ENCODE peak calls at places on chromosomes 7 and 10, in ten cellular contexts. U is endothelial cell, C is GM10248, A is H9, F is M059J, O is Calu3, J is NCI-H1092, Z is mesendoderm, Q is NCI-H1105, D is psoas muscle. P is an unnamed sample.
A peak's percentile ranks its signal among the peaks of the same experiment; 100 is the strongest.

GRCh38 chr10:118950190-118950658 is 79.3 kb upstream of the NANOS1 start:
- DNase-seq in U (no peak), C (no peak), A (peak; percentile 14), F (peak; percentile 84), O (no peak), J (peak; percentile 5), Z (no peak), Q (no peak), D (no peak), P (no peak)

GRCh38 chr10:130737622-130738021 is 573.9 kb downstream of the TCERG1L start:
- DNase-seq in U (no peak), C (no peak), A (peak; percentile 46), F (peak; percentile 9), O (no peak), J (no peak), Z (peak; percentile 72), Q (no peak), D (peak; percentile 8), P (peak; percentile 85)

GRCh38 chr7:33201821-33202220 is 72.5 kb downstream of the BBS9 start:
- DNase-seq in U (no peak), C (no peak), A (no peak), F (peak; percentile 27), O (no peak), J (no peak), Z (no peak), Q (no peak), D (no peak), P (no peak)

GRCh38 chr10:4763960-4764428 is 62.0 kb upstream of the AKR1E2 start:
- DNase-seq in U (no peak), C (no peak), A (no peak), F (peak; percentile 75), O (peak; percentile 33), J (no peak), Z (no peak), Q (no peak), D (no peak), P (no peak)

GRCh38 chr7:26199301-26200112 is 1.0 kb downstream of the HNRNPA2B1 start:
- DNase-seq in U (peak; percentile 34), C (no peak), A (no peak), F (peak; percentile 52), O (peak; percentile 72), J (peak; percentile 68), Z (peak; percentile 67), Q (peak; percentile 52), D (peak; percentile 89), P (no peak)

GRCh38 chr10:59857049-59857448 is 49.3 kb downstream of the CCDC6 start:
- DNase-seq in U (no peak), C (no peak), A (no peak), F (peak; percentile 30), O (no peak), J (no peak), Z (no peak), Q (no peak), D (no peak), P (no peak)

GRCh38 chr10:68784476-68784875 is 42.9 kb upstream of the STOX1 start:
- DNase-seq in U (no peak), C (no peak), A (no peak), F (peak; percentile 20), O (no peak), J (no peak), Z (no peak), Q (no peak), D (no peak), P (no peak)

GRCh38 chr7:53768191-53768590 is 732.8 kb downstream of the POM121L12 start:
- DNase-seq in U (no peak), C (no peak), A (no peak), F (no peak), O (no peak), J (no peak), Z (no peak), Q (no peak), D (no peak), P (no peak)

GRCh38 chr10:71323407-71323806 is 4.3 kb downstream of the SLC29A3 start:
- DNase-seq in U (no peak), C (no peak), A (no peak), F (no peak), O (no peak), J (no peak), Z (peak; percentile 75), Q (no peak), D (no peak), P (no peak)

GRCh38 chr7:101238226-101239182 is 902 bp upstream of the CLDN15 start:
- DNase-seq in U (no peak), C (no peak), A (no peak), F (no peak), O (no peak), J (no peak), Z (no peak), Q (no peak), D (no peak), P (peak; percentile 53)

GRCh38 chr10:95820363-95820762 is 64.4 kb downstream of the ENTPD1 start:
- DNase-seq in U (no peak), C (peak; percentile 42), A (no peak), F (no peak), O (no peak), J (no peak), Z (no peak), Q (no peak), D (no peak), P (no peak)

GRCh38 chr7:157800281-157800680 is 463.5 kb downstream of the DNAJB6 start:
- DNase-seq in U (no peak), C (no peak), A (no peak), F (no peak), O (no peak), J (no peak), Z (no peak), Q (no peak), D (peak; percentile 28), P (no peak)

GRCh38 chr7:157553256-157553655 is 216.5 kb downstream of the DNAJB6 start:
- DNase-seq in U (no peak), C (no peak), A (no peak), F (no peak), O (no peak), J (no peak), Z (no peak), Q (no peak), D (no peak), P (peak; percentile 38)

GRCh38 chr10:85916999-85917573 is 449.5 kb downstream of the GRID1 start:
- DNase-seq in U (no peak), C (no peak), A (no peak), F (no peak), O (no peak), J (peak; percentile 84), Z (no peak), Q (peak; percentile 86), D (no peak), P (no peak)

GRCh38 chr7:36987363-36987724 is 263.1 kb upstream of the AOAH start:
- DNase-seq in U (no peak), C (no peak), A (no peak), F (no peak), O (no peak), J (no peak), Z (no peak), Q (no peak), D (no peak), P (no peak)

GRCh38 chr10:86598151-86598550 is 56.2 kb upstream of the OPN4 start:
- DNase-seq in U (no peak), C (no peak), A (no peak), F (no peak), O (no peak), J (no peak), Z (no peak), Q (no peak), D (no peak), P (no peak)

GRCh38 chr7:92645531-92646061 is 55.4 kb upstream of the FAM133B start:
- DNase-seq in U (peak; percentile 13), C (no peak), A (no peak), F (peak; percentile 76), O (no peak), J (no peak), Z (no peak), Q (no peak), D (no peak), P (no peak)

P was measured in endodermal cell.